ENCODE peak calls at places on chromosomes 12 and 14, in six cellular contexts. One of them, this sample, is unnamed.

GRCh38 chr14:90620540-90621204 is 195.6 kb downstream of the TTC7B start:
- DNase-seq in A549: no peak
- DNase-seq in LNCaP clone FGC: no peak
- DNase-seq in ascending aorta: peak
- DNase-seq in suprapubic skin: no peak
- DNase-seq in heart left ventricle: no peak
- DNase-seq in this sample: no peak

GRCh38 chr14:67524152-67524963 is 8.7 kb upstream of the PLEKHH1 start:
- DNase-seq in heart left ventricle: no peak
- DNase-seq in LNCaP clone FGC: no peak
- DNase-seq in A549: no peak
- DNase-seq in suprapubic skin: no peak
- DNase-seq in ascending aorta: no peak
- DNase-seq in this sample: no peak

GRCh38 chr12:50751921-50752721 is 11.8 kb upstream of the ATF1 start:
- DNase-seq in suprapubic skin: no peak
- DNase-seq in A549: no peak
- DNase-seq in ascending aorta: no peak
- DNase-seq in heart left ventricle: no peak
- DNase-seq in LNCaP clone FGC: no peak
- DNase-seq in this sample: no peak

GRCh38 chr12:42886160-42886559 is 296.6 kb upstream of the PRICKLE1 start:
- DNase-seq in suprapubic skin: no peak
- DNase-seq in ascending aorta: no peak
- DNase-seq in heart left ventricle: no peak
- DNase-seq in LNCaP clone FGC: no peak
- DNase-seq in A549: no peak
- DNase-seq in this sample: no peak

GRCh38 chr14:101541063-101541462 is 20.2 kb upstream of the DIO3 start:
- DNase-seq in ascending aorta: no peak
- DNase-seq in LNCaP clone FGC: no peak
- DNase-seq in suprapubic skin: no peak
- DNase-seq in heart left ventricle: no peak
- DNase-seq in A549: no peak
- DNase-seq in this sample: no peak

GRCh38 chr14:75432406-75432805 is 4.6 kb downstream of the JDP2 start:
- DNase-seq in A549: no peak
- DNase-seq in ascending aorta: no peak
- DNase-seq in heart left ventricle: no peak
- DNase-seq in suprapubic skin: no peak
- DNase-seq in LNCaP clone FGC: no peak
- DNase-seq in this sample: no peak

GRCh38 chr14:96098309-96098998 is 59.3 kb downstream of the C14orf132 start:
- DNase-seq in ascending aorta: peak
- DNase-seq in heart left ventricle: no peak
- DNase-seq in A549: peak
- DNase-seq in suprapubic skin: peak
- DNase-seq in LNCaP clone FGC: peak
- DNase-seq in this sample: peak

GRCh38 chr12:69779928-69780327 is 41.3 kb downstream of the RAB3IP start:
- DNase-seq in A549: peak
- DNase-seq in ascending aorta: no peak
- DNase-seq in LNCaP clone FGC: no peak
- DNase-seq in suprapubic skin: no peak
- DNase-seq in heart left ventricle: no peak
- DNase-seq in this sample: peak

GRCh38 chr14:61841145-61841544 is 78.9 kb downstream of the SNAPC1 start:
- DNase-seq in A549: no peak
- DNase-seq in heart left ventricle: no peak
- DNase-seq in suprapubic skin: no peak
- DNase-seq in ascending aorta: no peak
- DNase-seq in LNCaP clone FGC: no peak
- DNase-seq in this sample: no peak

GRCh38 chr14:69423279-69423678 is 24.8 kb downstream of the SLC39A9 start:
- DNase-seq in heart left ventricle: no peak
- DNase-seq in LNCaP clone FGC: no peak
- DNase-seq in A549: no peak
- DNase-seq in suprapubic skin: no peak
- DNase-seq in ascending aorta: no peak
- DNase-seq in this sample: no peak

GRCh38 chr12:108560321-108560721 is 652 bp downstream of the SART3 start:
- DNase-seq in A549: no peak
- DNase-seq in ascending aorta: no peak
- DNase-seq in LNCaP clone FGC: no peak
- DNase-seq in heart left ventricle: no peak
- DNase-seq in suprapubic skin: no peak
- DNase-seq in this sample: no peak

GRCh38 chr12:58980768-58981167 is 60.5 kb upstream of the LRIG3 start:
- DNase-seq in suprapubic skin: no peak
- DNase-seq in LNCaP clone FGC: no peak
- DNase-seq in ascending aorta: no peak
- DNase-seq in heart left ventricle: no peak
- DNase-seq in A549: no peak
- DNase-seq in this sample: no peak

GRCh38 chr14:24840204-24840893 is 206.4 kb upstream of the GZMB start:
- DNase-seq in ascending aorta: no peak
- DNase-seq in heart left ventricle: no peak
- DNase-seq in LNCaP clone FGC: no peak
- DNase-seq in A549: no peak
- DNase-seq in suprapubic skin: no peak
- DNase-seq in this sample: peak

GRCh38 chr14:105433161-105433605 is 13.6 kb downstream of the MTA1 start:
- DNase-seq in heart left ventricle: no peak
- DNase-seq in LNCaP clone FGC: no peak
- DNase-seq in A549: no peak
- DNase-seq in ascending aorta: no peak
- DNase-seq in suprapubic skin: no peak
- DNase-seq in this sample: no peak

GRCh38 chr14:64812412-64812811 is 67.3 kb downstream of the SPTB start:
- DNase-seq in ascending aorta: peak
- DNase-seq in heart left ventricle: no peak
- DNase-seq in A549: no peak
- DNase-seq in LNCaP clone FGC: no peak
- DNase-seq in suprapubic skin: no peak
- DNase-seq in this sample: no peak

GRCh38 chr14:73022051-73022450 is 4.9 kb downstream of the ZFYVE1 start:
- DNase-seq in suprapubic skin: no peak
- DNase-seq in A549: no peak
- DNase-seq in LNCaP clone FGC: no peak
- DNase-seq in heart left ventricle: no peak
- DNase-seq in ascending aorta: no peak
- DNase-seq in this sample: no peak

This sample was measured in SK-MEL-5.